ENCODE peak calls at places on chromosome 18, in eight cellular contexts. Y is heart right ventricle, P is AG09309, K is transverse colon, M is fibroblast of pulmonary artery, Q is OCI-LY7, V is left ventricle myocardium inferior, W is LNCaP clone FGC. H is an unnamed sample.

GRCh38 chr18:24006731-24007308 is 7.7 kb upstream of the TTC39C start:
- DNase-seq in Y (no peak), K (no peak), W (no peak), P (no peak), Q (no peak), V (no peak), M (no peak), H (no peak)

GRCh38 chr18:7830468-7830867 is 263.4 kb downstream of the PTPRM start:
- DNase-seq in Y (no peak), M (peak), P (no peak), V (no peak), W (peak), Q (peak), K (no peak), H (no peak)

GRCh38 chr18:63832470-63832869 is 55.0 kb upstream of the SERPINB2 start:
- DNase-seq in Q (no peak), W (no peak), M (no peak), K (no peak), Y (no peak), P (peak), V (no peak), H (no peak)

GRCh38 chr18:7855051-7855450 is 287.9 kb downstream of the PTPRM start:
- DNase-seq in Y (peak), M (no peak), Q (no peak), W (no peak), P (no peak), V (no peak), K (no peak), H (no peak)

GRCh38 chr18:42078711-42079110 is 123.7 kb downstream of the PIK3C3 start:
- DNase-seq in P (no peak), K (no peak), W (no peak), Q (no peak), M (peak), V (no peak), Y (no peak), H (no peak)

GRCh38 chr18:13222371-13223281 is 4.1 kb downstream of the LDLRAD4 start:
- DNase-seq in M (peak), Y (peak), K (peak), W (peak), V (peak), Q (no peak), P (no peak), H (no peak)

GRCh38 chr18:58417752-58418151 is 211.1 kb downstream of the ALPK2 start:
- DNase-seq in V (no peak), M (peak), Y (no peak), K (no peak), P (no peak), W (peak), Q (no peak), H (no peak)

GRCh38 chr18:42925036-42925435 is 190.4 kb downstream of the RIT2 start:
- DNase-seq in K (no peak), W (no peak), V (no peak), P (no peak), Y (no peak), Q (no peak), M (peak), H (no peak)

GRCh38 chr18:2981212-2981728 is 31.7 kb downstream of the LPIN2 start:
- DNase-seq in Y (no peak), Q (peak), M (peak), W (peak), K (no peak), P (peak), V (no peak), H (no peak)

GRCh38 chr18:14089781-14090180 is 42.5 kb downstream of the ZNF519 start:
- DNase-seq in P (no peak), V (no peak), Q (no peak), M (no peak), K (no peak), W (peak), Y (no peak), H (no peak)

GRCh38 chr18:58793361-58793760 is 71.3 kb upstream of the ZNF532 start:
- DNase-seq in Y (no peak), W (peak), P (peak), M (peak), V (no peak), K (no peak), Q (no peak), H (no peak)

GRCh38 chr18:64134044-64134757 is 14.7 kb downstream of the LINC00305 start:
- DNase-seq in P (no peak), V (no peak), Q (no peak), K (no peak), Y (no peak), M (no peak), W (no peak), H (no peak)

GRCh38 chr18:38688402-38688801 is 1122.8 kb upstream of the CELF4 start:
- DNase-seq in P (no peak), W (no peak), K (no peak), M (no peak), Q (no peak), Y (no peak), V (no peak), H (no peak)

GRCh38 chr18:13500891-13501887 is 225.2 kb downstream of the FAM210A start:
- DNase-seq in M (peak), Y (peak), Q (no peak), W (peak), K (peak), V (peak), P (peak), H (no peak)

GRCh38 chr18:57854726-57855125 is 51.6 kb upstream of the ATP8B1 start:
- DNase-seq in M (no peak), P (no peak), V (no peak), K (peak), Y (no peak), Q (no peak), W (no peak), H (no peak)

GRCh38 chr18:67104700-67105284 is 411.7 kb downstream of the DSEL start:
- DNase-seq in Q (peak), V (peak), P (peak), K (peak), Y (no peak), W (peak), M (peak), H (peak)

GRCh38 chr18:8844721-8845148 is 139.4 kb downstream of the MTCL1 start:
- DNase-seq in P (no peak), Y (no peak), W (no peak), Q (no peak), K (no peak), V (no peak), M (no peak), H (no peak)

GRCh38 chr18:10006261-10006903 is 92.6 kb downstream of the VAPA start:
- DNase-seq in Y (no peak), M (peak), Q (peak), W (no peak), P (no peak), K (no peak), V (no peak), H (no peak)

GRCh38 chr18:57747809-57748680 is 55.1 kb downstream of the ATP8B1 start:
- DNase-seq in Q (peak), M (no peak), V (no peak), K (no peak), P (no peak), W (no peak), Y (no peak), H (no peak)

GRCh38 chr18:70709124-70709523 is 420.3 kb downstream of the SOCS6 start:
- DNase-seq in P (no peak), Q (no peak), K (no peak), W (no peak), Y (no peak), V (no peak), M (no peak), H (no peak)

GRCh38 chr18:61666876-61667590 is 225.8 kb downstream of the RNF152 start:
- DNase-seq in W (no peak), Y (no peak), P (no peak), V (no peak), K (no peak), Q (no peak), M (no peak), H (no peak)

GRCh38 chr18:46199515-46200147 is 95.4 kb downstream of the HAUS1 start:
- DNase-seq in W (peak), P (no peak), K (no peak), V (no peak), Q (no peak), Y (no peak), M (peak), H (no peak)

GRCh38 chr18:36833120-36833519 is 4.2 kb downstream of the KIAA1328 start:
- DNase-seq in K (no peak), M (no peak), Y (no peak), Q (no peak), W (no peak), V (no peak), P (no peak), H (no peak)

GRCh38 chr18:54849683-54850082 is 21.4 kb downstream of the RAB27B start:
- DNase-seq in K (no peak), Q (no peak), Y (no peak), P (no peak), W (no peak), M (no peak), V (no peak), H (no peak)

GRCh38 chr18:31931163-31931885 is 11.6 kb downstream of the TRAPPC8 start:
- DNase-seq in V (no peak), Q (no peak), P (no peak), Y (no peak), K (no peak), W (peak), M (peak), H (no peak)

GRCh38 chr18:58202406-58202730 is 158.3 kb downstream of the NEDD4L start:
- DNase-seq in V (no peak), K (peak), P (no peak), Y (no peak), W (peak), M (no peak), Q (no peak), H (no peak)

GRCh38 chr18:30328839-30329238 is 713.7 kb downstream of the DSC3 start:
- DNase-seq in P (no peak), V (no peak), K (no peak), M (no peak), Q (no peak), Y (no peak), W (no peak), H (no peak)

GRCh38 chr18:79496237-79496977 is 100.7 kb downstream of the NFATC1 start:
- DNase-seq in Q (no peak), K (no peak), W (no peak), Y (no peak), P (no peak), M (peak), V (peak), H (no peak)

GRCh38 chr18:478679-479078 is 21.8 kb downstream of the COLEC12 start:
- DNase-seq in Y (no peak), Q (no peak), P (no peak), K (no peak), W (no peak), V (no peak), M (peak), H (no peak)

GRCh38 chr18:30016179-30016578 is 1026.4 kb downstream of the DSC3 start:
- DNase-seq in Y (no peak), Q (no peak), V (no peak), M (no peak), W (no peak), P (no peak), K (no peak), H (no peak)

GRCh38 chr18:36505701-36506100 is 208.2 kb downstream of the FHOD3 start:
- DNase-seq in Y (no peak), M (no peak), P (no peak), W (no peak), V (no peak), Q (no peak), K (no peak), H (no peak)

GRCh38 chr18:27005589-27005988 is 140.1 kb upstream of the AQP4 start:
- DNase-seq in Y (no peak), M (peak), V (no peak), Q (peak), K (no peak), P (no peak), W (no peak), H (no peak)

GRCh38 chr18:74252032-74252380 is 39.8 kb downstream of the CYB5A start:
- DNase-seq in V (no peak), K (no peak), Y (no peak), Q (no peak), P (no peak), M (peak), W (no peak), H (no peak)

DNA sequence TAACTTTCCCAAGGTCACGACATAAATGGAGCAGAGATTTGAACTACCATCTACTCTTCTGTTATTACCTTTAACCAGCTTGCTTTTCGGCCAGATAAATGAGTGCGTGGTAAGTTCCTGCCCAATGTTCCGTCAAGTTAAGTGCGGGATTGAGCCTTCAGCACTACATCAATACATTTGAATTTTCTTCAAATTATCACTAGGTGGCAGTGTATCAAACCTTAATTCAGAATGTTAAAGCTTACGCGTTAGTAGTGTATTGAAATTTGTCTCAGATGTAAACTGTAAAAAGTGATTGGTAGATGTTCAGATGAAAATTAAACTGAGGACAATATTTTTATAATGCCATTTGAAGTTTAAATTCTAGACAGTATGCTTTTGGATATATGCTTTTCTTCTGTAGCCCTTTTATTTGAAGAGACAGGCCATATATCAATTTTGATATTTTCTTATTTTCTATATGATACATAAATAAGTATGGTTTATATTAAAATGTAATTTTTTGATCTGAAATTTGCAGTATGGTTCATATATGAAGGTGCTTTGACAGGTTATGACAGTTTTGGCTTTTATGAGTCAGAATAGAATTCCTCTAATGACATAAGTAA is 681.3 kb downstream of the ADCYAP1 start:
- DNase-seq in M (peak), V (no peak), W (no peak), Q (peak), Y (no peak), K (no peak), P (peak), H (no peak)
- TF ChIP-seq CTCF in M (peak), V (peak), W (peak), Q (peak), Y (no peak), K (peak), P (peak), H (peak)

DNA sequence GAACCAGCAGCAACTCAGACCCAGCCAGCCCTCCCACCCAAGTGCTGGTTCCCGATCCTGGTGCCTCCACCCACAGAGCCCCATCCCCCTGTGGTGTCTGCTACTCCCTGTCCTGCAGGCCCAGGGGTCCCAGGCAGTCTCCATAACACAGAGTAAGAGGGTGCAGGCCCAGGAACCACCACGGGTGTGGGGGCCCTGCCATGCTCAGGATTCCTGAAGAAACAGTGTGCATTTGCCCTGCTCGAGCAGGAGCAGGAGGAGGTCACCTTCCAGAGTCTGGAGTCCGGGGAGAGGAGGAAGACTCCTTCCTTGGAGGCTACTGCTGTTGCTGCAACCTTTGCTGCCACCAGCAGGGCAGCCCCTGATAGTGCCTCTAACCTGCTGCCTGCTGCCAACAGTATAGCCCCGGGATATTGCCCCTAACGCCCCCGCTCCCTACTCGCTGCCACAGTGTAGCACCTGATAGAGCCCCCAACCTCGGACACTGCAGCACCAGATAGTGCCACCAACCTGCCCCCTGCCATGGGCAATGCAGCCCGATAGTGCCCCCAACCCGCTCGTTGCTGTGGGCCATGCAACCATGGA is 46.8 kb upstream of the ANKRD62 start:
- DNase-seq in P (no peak), W (no peak), M (no peak), V (no peak), Q (no peak), K (no peak), Y (no peak), H (no peak)
- TF ChIP-seq CTCF in P (no peak), W (no peak), M (no peak), V (no peak), Q (no peak), K (no peak), Y (no peak), H (no peak)

GRCh38 chr18:50819727-50820378 is at the start of gene MRO:
- DNase-seq in Q (peak), P (peak), M (peak), W (no peak), Y (peak), K (peak), V (peak), H (peak)

GRCh38 chr18:50816767-50817166 is 3.0 kb downstream of the MRO start:
- DNase-seq in M (no peak), K (no peak), W (no peak), Q (peak), V (no peak), P (no peak), Y (no peak), H (no peak)

GRCh38 chr18:50820901-50821520 is 1.2 kb upstream of the MRO start:
- DNase-seq in V (no peak), Y (no peak), M (no peak), K (no peak), P (no peak), Q (peak), W (no peak), H (no peak)

GRCh38 chr18:50817898-50818250 is 1.9 kb downstream of the MRO start:
- DNase-seq in V (no peak), M (peak), Q (no peak), P (peak), K (no peak), Y (no peak), W (no peak), H (peak)

GRCh38 chr18:50819027-50819726 is 639 bp downstream of the MRO start:
- DNase-seq in Q (no peak), W (no peak), Y (peak), P (no peak), M (peak), K (peak), V (peak), H (no peak)
- TF ChIP-seq CTCF in Q (no peak), W (peak), Y (no peak), P (no peak), M (peak), K (no peak), V (no peak), H (no peak)

DNA sequence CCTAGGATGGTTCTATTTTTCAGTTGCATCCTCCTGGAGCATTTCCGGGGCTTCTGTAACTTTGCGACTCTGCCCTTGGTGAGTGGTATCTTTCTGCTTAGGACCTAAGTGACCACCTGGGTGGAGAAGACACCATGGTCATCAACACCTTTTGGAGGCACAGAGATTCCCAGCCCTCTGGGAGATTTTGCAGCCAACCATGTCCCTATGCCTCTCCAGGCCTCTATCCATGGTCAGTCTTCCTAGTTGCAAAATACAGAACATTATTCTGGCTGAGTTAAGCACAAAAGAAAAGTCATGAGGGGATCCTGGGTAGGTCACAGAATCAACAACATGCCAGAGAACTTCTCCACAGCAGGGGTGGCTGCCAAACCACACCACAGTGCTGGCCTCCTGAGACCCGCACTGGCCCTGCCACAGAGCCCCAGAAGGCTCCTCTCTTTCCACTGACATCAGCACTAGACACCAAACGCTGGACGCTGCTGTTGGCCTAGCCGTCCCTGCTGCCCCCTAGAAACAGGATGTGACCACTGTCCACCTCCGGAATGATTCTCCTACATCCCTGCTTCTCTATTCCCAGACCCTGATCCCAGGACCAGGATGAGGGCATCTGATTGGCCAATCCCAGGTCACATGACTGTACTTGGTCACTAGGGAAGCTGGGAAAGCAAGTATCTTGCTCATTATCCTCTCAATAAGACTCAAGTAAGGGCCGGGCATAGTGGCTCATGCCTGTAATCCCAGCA is 47.7 kb downstream of the SMAD7 start:
- DNase-seq in K (no peak), P (no peak), W (no peak), Y (peak), V (peak), Q (no peak), M (peak), H (peak)
- TF ChIP-seq CTCF in K (no peak), P (no peak), W (no peak), Y (no peak), V (no peak), Q (no peak), M (no peak), H (no peak)

H was measured in tibial nerve.